ENCODE peak calls at places on chromosomes 4 and X, in six cellular contexts. One of them, this sample, is unnamed.

GRCh38 chrX:118347131-118347530 is 1.2 kb downstream of the WDR44 start:
- DNase-seq in T-cell: no peak
- DNase-seq in activated CD4-positive, alpha-beta T cell treated with anti-CD3 and anti-CD28 coated beads, Interleukin-2, amount 50 U/mL, for 1 hour: no peak
- DNase-seq in NCI-H2081: no peak
- DNase-seq in tibial artery: no peak
- DNase-seq in activated naive CD4-positive, alpha-beta T cell: no peak
- DNase-seq in this sample: no peak

GRCh38 chrX:45751156-45751555 is 550.5 kb upstream of the DIPK2B start:
- DNase-seq in T-cell: no peak
- DNase-seq in activated CD4-positive, alpha-beta T cell treated with anti-CD3 and anti-CD28 coated beads, Interleukin-2, amount 50 U/mL, for 1 hour: no peak
- DNase-seq in NCI-H2081: no peak
- DNase-seq in tibial artery: no peak
- DNase-seq in activated naive CD4-positive, alpha-beta T cell: no peak
- DNase-seq in this sample: no peak

GRCh38 chr4:932713-933070 is 432 bp downstream of the TMEM175 start:
- DNase-seq in T-cell: no peak
- DNase-seq in activated CD4-positive, alpha-beta T cell treated with anti-CD3 and anti-CD28 coated beads, Interleukin-2, amount 50 U/mL, for 1 hour: no peak
- DNase-seq in NCI-H2081: peak
- DNase-seq in tibial artery: no peak
- DNase-seq in activated naive CD4-positive, alpha-beta T cell: peak
- DNase-seq in this sample: no peak

GRCh38 chr4:130486186-130486585 is 1390.2 kb downstream of the C4orf33 start:
- DNase-seq in T-cell: no peak
- DNase-seq in activated CD4-positive, alpha-beta T cell treated with anti-CD3 and anti-CD28 coated beads, Interleukin-2, amount 50 U/mL, for 1 hour: no peak
- DNase-seq in NCI-H2081: no peak
- DNase-seq in tibial artery: no peak
- DNase-seq in activated naive CD4-positive, alpha-beta T cell: no peak
- DNase-seq in this sample: no peak

GRCh38 chr4:105972946-105973621 is 77.8 kb downstream of the NPNT start:
- DNase-seq in T-cell: no peak
- DNase-seq in activated CD4-positive, alpha-beta T cell treated with anti-CD3 and anti-CD28 coated beads, Interleukin-2, amount 50 U/mL, for 1 hour: no peak
- DNase-seq in NCI-H2081: no peak
- DNase-seq in tibial artery: no peak
- DNase-seq in activated naive CD4-positive, alpha-beta T cell: no peak
- DNase-seq in this sample: no peak

GRCh38 chr4:52755409-52755808 is 4.2 kb upstream of the ERVMER34-1 start:
- DNase-seq in T-cell: no peak
- DNase-seq in activated CD4-positive, alpha-beta T cell treated with anti-CD3 and anti-CD28 coated beads, Interleukin-2, amount 50 U/mL, for 1 hour: no peak
- DNase-seq in NCI-H2081: no peak
- DNase-seq in tibial artery: no peak
- DNase-seq in activated naive CD4-positive, alpha-beta T cell: no peak
- DNase-seq in this sample: no peak

GRCh38 chr4:165461176-165461835 is 82.5 kb downstream of the CPE start:
- DNase-seq in T-cell: no peak
- DNase-seq in activated CD4-positive, alpha-beta T cell treated with anti-CD3 and anti-CD28 coated beads, Interleukin-2, amount 50 U/mL, for 1 hour: no peak
- DNase-seq in NCI-H2081: no peak
- DNase-seq in tibial artery: no peak
- DNase-seq in activated naive CD4-positive, alpha-beta T cell: no peak
- DNase-seq in this sample: no peak

GRCh38 chrX:130083107-130083490 is 27.2 kb downstream of the ELF4 start:
- DNase-seq in T-cell: no peak
- DNase-seq in activated CD4-positive, alpha-beta T cell treated with anti-CD3 and anti-CD28 coated beads, Interleukin-2, amount 50 U/mL, for 1 hour: no peak
- DNase-seq in NCI-H2081: no peak
- DNase-seq in tibial artery: no peak
- DNase-seq in activated naive CD4-positive, alpha-beta T cell: no peak
- DNase-seq in this sample: no peak

GRCh38 chr4:15695240-15695699 is 7.6 kb upstream of the BST1 start:
- DNase-seq in T-cell: no peak
- DNase-seq in activated CD4-positive, alpha-beta T cell treated with anti-CD3 and anti-CD28 coated beads, Interleukin-2, amount 50 U/mL, for 1 hour: no peak
- DNase-seq in NCI-H2081: no peak
- DNase-seq in tibial artery: no peak
- DNase-seq in activated naive CD4-positive, alpha-beta T cell: no peak
- DNase-seq in this sample: no peak

GRCh38 chr4:38073596-38074234 is 113.5 kb downstream of the PTTG2 start:
- DNase-seq in T-cell: no peak
- DNase-seq in activated CD4-positive, alpha-beta T cell treated with anti-CD3 and anti-CD28 coated beads, Interleukin-2, amount 50 U/mL, for 1 hour: no peak
- DNase-seq in NCI-H2081: no peak
- DNase-seq in tibial artery: no peak
- DNase-seq in activated naive CD4-positive, alpha-beta T cell: no peak
- DNase-seq in this sample: no peak

GRCh38 chrX:22690116-22690515 is 309.6 kb upstream of the DDX53 start:
- DNase-seq in T-cell: no peak
- DNase-seq in activated CD4-positive, alpha-beta T cell treated with anti-CD3 and anti-CD28 coated beads, Interleukin-2, amount 50 U/mL, for 1 hour: no peak
- DNase-seq in NCI-H2081: no peak
- DNase-seq in tibial artery: no peak
- DNase-seq in activated naive CD4-positive, alpha-beta T cell: no peak
- DNase-seq in this sample: no peak

GRCh38 chr4:126386512-126386911 is 1071.8 kb downstream of the FAT4 start:
- DNase-seq in T-cell: no peak
- DNase-seq in activated CD4-positive, alpha-beta T cell treated with anti-CD3 and anti-CD28 coated beads, Interleukin-2, amount 50 U/mL, for 1 hour: no peak
- DNase-seq in NCI-H2081: no peak
- DNase-seq in tibial artery: no peak
- DNase-seq in activated naive CD4-positive, alpha-beta T cell: no peak
- DNase-seq in this sample: no peak

GRCh38 chrX:23764585-23764984 is 18.4 kb upstream of the SAT1 start:
- DNase-seq in T-cell: no peak
- DNase-seq in activated CD4-positive, alpha-beta T cell treated with anti-CD3 and anti-CD28 coated beads, Interleukin-2, amount 50 U/mL, for 1 hour: no peak
- DNase-seq in NCI-H2081: no peak
- DNase-seq in tibial artery: no peak
- DNase-seq in activated naive CD4-positive, alpha-beta T cell: no peak
- DNase-seq in this sample: peak

GRCh38 chrX:16826207-16826606 is 39.9 kb downstream of the TXLNG start:
- DNase-seq in T-cell: no peak
- DNase-seq in activated CD4-positive, alpha-beta T cell treated with anti-CD3 and anti-CD28 coated beads, Interleukin-2, amount 50 U/mL, for 1 hour: no peak
- DNase-seq in NCI-H2081: peak
- DNase-seq in tibial artery: no peak
- DNase-seq in activated naive CD4-positive, alpha-beta T cell: no peak
- DNase-seq in this sample: peak

GRCh38 chr4:119652978-119653377 is 24.4 kb upstream of the PDE5A start:
- DNase-seq in T-cell: no peak
- DNase-seq in activated CD4-positive, alpha-beta T cell treated with anti-CD3 and anti-CD28 coated beads, Interleukin-2, amount 50 U/mL, for 1 hour: no peak
- DNase-seq in NCI-H2081: no peak
- DNase-seq in tibial artery: no peak
- DNase-seq in activated naive CD4-positive, alpha-beta T cell: no peak
- DNase-seq in this sample: no peak

GRCh38 chr4:43990968-43991367 is 457.6 kb downstream of the KCTD8 start:
- DNase-seq in T-cell: no peak
- DNase-seq in activated CD4-positive, alpha-beta T cell treated with anti-CD3 and anti-CD28 coated beads, Interleukin-2, amount 50 U/mL, for 1 hour: no peak
- DNase-seq in NCI-H2081: no peak
- DNase-seq in tibial artery: no peak
- DNase-seq in activated naive CD4-positive, alpha-beta T cell: no peak
- DNase-seq in this sample: no peak